ENCODE peak calls at places on chromosomes 13 and 19, in six cellular contexts. V is WTC11, K is neural progenitor cell, Y is fibroblast of mammary gland, E is ascending aorta, Q is body of pancreas. Z is an unnamed sample.

GRCh38 chr19:48990400-48990799 is 2.7 kb downstream of the GYS1 start:
- DNase-seq in V (no peak), K (no peak), Y (peak), E (no peak), Q (no peak), Z (no peak)

GRCh38 chr19:27774827-27775226 is 1438.1 kb downstream of the UQCRFS1 start:
- DNase-seq in V (peak), K (no peak), Y (peak), E (no peak), Q (no peak), Z (no peak)

GRCh38 chr13:48437381-48437780 is 24.5 kb upstream of the LPAR6 start:
- DNase-seq in V (no peak), K (no peak), Y (peak), E (peak), Q (peak), Z (peak)

GRCh38 chr13:28179974-28180373 is 41.6 kb downstream of the PAN3 start:
- DNase-seq in V (no peak), K (no peak), Y (peak), E (no peak), Q (no peak), Z (no peak)

GRCh38 chr19:13262450-13262849 is 112.2 kb downstream of the IER2 start:
- DNase-seq in V (no peak), K (peak), Y (peak), E (no peak), Q (no peak), Z (no peak)

GRCh38 chr13:76854894-76855293 is 31.3 kb downstream of the KCTD12 start:
- DNase-seq in V (no peak), K (no peak), Y (no peak), E (no peak), Q (no peak), Z (no peak)

GRCh38 chr13:102912599-102912998 is 66.8 kb downstream of the ERCC5 start:
- DNase-seq in V (no peak), K (no peak), Y (no peak), E (no peak), Q (no peak), Z (no peak)

GRCh38 chr19:14361824-14362223 is 19.4 kb upstream of the ADGRE5 start:
- DNase-seq in V (peak), K (peak), Y (peak), E (no peak), Q (no peak), Z (no peak)

GRCh38 chr19:14167013-14167593 is 30.7 kb upstream of the ASF1B start:
- DNase-seq in V (no peak), K (no peak), Y (no peak), E (no peak), Q (no peak), Z (no peak)

GRCh38 chr19:41206926-41207750 is 11.9 kb upstream of the AXL start:
- DNase-seq in V (no peak), K (no peak), Y (peak), E (peak), Q (peak), Z (peak)

GRCh38 chr19:39845621-39846175 is 481 bp downstream of the FBL start:
- DNase-seq in V (no peak), K (peak), Y (no peak), E (no peak), Q (no peak), Z (no peak)

GRCh38 chr13:108700421-108701170 is 71.2 kb downstream of the MYO16 start:
- DNase-seq in V (no peak), K (no peak), Y (peak), E (no peak), Q (no peak), Z (no peak)

GRCh38 chr19:14090509-14091085 is at the start of gene SAMD1:
- DNase-seq in V (peak), K (peak), Y (peak), E (peak), Q (peak), Z (peak)

GRCh38 chr13:24626449-24626848 is 53.8 kb upstream of the ATP12A start:
- DNase-seq in V (no peak), K (no peak), Y (no peak), E (no peak), Q (no peak), Z (no peak)

GRCh38 chr19:40521276-40521675 is 54.5 kb downstream of the SPTBN4 start:
- DNase-seq in V (no peak), K (no peak), Y (peak), E (no peak), Q (no peak), Z (no peak)

GRCh38 chr13:33219926-33220325 is 65.6 kb downstream of the STARD13 start:
- DNase-seq in V (no peak), K (no peak), Y (peak), E (no peak), Q (no peak), Z (no peak)

GRCh38 chr19:58581227-58582141 is 8.3 kb upstream of the MZF1 start:
- DNase-seq in V (peak), K (peak), Y (peak), E (peak), Q (peak), Z (peak)

GRCh38 chr13:42363941-42364612 is 92.1 kb downstream of the AKAP11 start:
- DNase-seq in V (no peak), K (no peak), Y (peak), E (no peak), Q (no peak), Z (no peak)

GRCh38 chr19:10517361-10517759 is at the start of gene S1PR5:
- DNase-seq in V (peak), K (peak), Y (no peak), E (no peak), Q (peak), Z (peak)

GRCh38 chr19:31154021-31154420 is 195.2 kb downstream of the TSHZ3 start:
- DNase-seq in V (no peak), K (no peak), Y (peak), E (no peak), Q (no peak), Z (no peak)

GRCh38 chr13:59480857-59481256 is 682.9 kb downstream of the DIAPH3 start:
- DNase-seq in V (no peak), K (no peak), Y (no peak), E (no peak), Q (no peak), Z (no peak)

GRCh38 chr19:939439-939838 is 13.6 kb downstream of the ARID3A start:
- DNase-seq in V (no peak), K (no peak), Y (no peak), E (no peak), Q (no peak), Z (no peak)

GRCh38 chr19:1767464-1767933 is 14.2 kb downstream of the ONECUT3 start:
- DNase-seq in V (peak), K (peak), Y (peak), E (no peak), Q (peak), Z (peak)

GRCh38 chr13:110965038-110965754 is 50.3 kb upstream of the ANKRD10 start:
- DNase-seq in V (no peak), K (no peak), Y (peak), E (no peak), Q (no peak), Z (no peak)

GRCh38 chr13:51278426-51279130 is 56.4 kb downstream of the FAM124A start:
- DNase-seq in V (no peak), K (no peak), Y (no peak), E (no peak), Q (no peak), Z (no peak)

GRCh38 chr13:24254151-24254810 is 55.1 kb upstream of the C1QTNF9 start:
- DNase-seq in V (no peak), K (no peak), Y (peak), E (no peak), Q (no peak), Z (no peak)

GRCh38 chr13:33918199-33918932 is 100.4 kb downstream of the RFC3 start:
- DNase-seq in V (no peak), K (peak), Y (peak), E (no peak), Q (no peak), Z (no peak)

GRCh38 chr13:98397221-98397620 is 179.7 kb downstream of the STK24 start:
- DNase-seq in V (no peak), K (no peak), Y (peak), E (no peak), Q (no peak), Z (no peak)

GRCh38 chr19:28537079-28537478 is 675.9 kb downstream of the UQCRFS1 start:
- DNase-seq in V (no peak), K (no peak), Y (no peak), E (no peak), Q (no peak), Z (no peak)

GRCh38 chr19:54145541-54146158 is 8.1 kb downstream of the CNOT3 start:
- DNase-seq in V (no peak), K (no peak), Y (no peak), E (no peak), Q (no peak), Z (no peak)

GRCh38 chr13:93758575-93758974 is 532.0 kb downstream of the GPC6 start:
- DNase-seq in V (no peak), K (no peak), Y (peak), E (no peak), Q (no peak), Z (no peak)

GRCh38 chr13:96862093-96862492 is 132.2 kb downstream of the OXGR1 start:
- DNase-seq in V (no peak), K (no peak), Y (no peak), E (no peak), Q (no peak), Z (no peak)

GRCh38 chr19:35592226-35592625 is 6.3 kb downstream of the PMIS2 start:
- DNase-seq in V (peak), K (peak), Y (peak), E (no peak), Q (peak), Z (peak)

GRCh38 chr13:73717632-73718031 is 416.6 kb downstream of the KLF12 start:
- DNase-seq in V (no peak), K (no peak), Y (no peak), E (no peak), Q (no peak), Z (no peak)

GRCh38 chr19:7961930-7962626 is 18.6 kb upstream of the TIMM44 start:
- DNase-seq in V (no peak), K (no peak), Y (no peak), E (no peak), Q (no peak), Z (no peak)

GRCh38 chr13:45339867-45340266 is 1.1 kb downstream of the TPT1 start:
- DNase-seq in V (no peak), K (no peak), Y (no peak), E (no peak), Q (no peak), Z (no peak)

GRCh38 chr13:66618702-66619101 is 611.4 kb downstream of the PCDH9 start:
- DNase-seq in V (no peak), K (peak), Y (peak), E (no peak), Q (no peak), Z (no peak)

GRCh38 chr19:39867952-39868351 is 21.8 kb upstream of the FBL start:
- DNase-seq in V (no peak), K (no peak), Y (no peak), E (no peak), Q (no peak), Z (no peak)

GRCh38 chr19:4229179-4229931 is at the start of gene EBI3:
- DNase-seq in V (no peak), K (no peak), Y (peak), E (no peak), Q (no peak), Z (no peak)

DNA sequence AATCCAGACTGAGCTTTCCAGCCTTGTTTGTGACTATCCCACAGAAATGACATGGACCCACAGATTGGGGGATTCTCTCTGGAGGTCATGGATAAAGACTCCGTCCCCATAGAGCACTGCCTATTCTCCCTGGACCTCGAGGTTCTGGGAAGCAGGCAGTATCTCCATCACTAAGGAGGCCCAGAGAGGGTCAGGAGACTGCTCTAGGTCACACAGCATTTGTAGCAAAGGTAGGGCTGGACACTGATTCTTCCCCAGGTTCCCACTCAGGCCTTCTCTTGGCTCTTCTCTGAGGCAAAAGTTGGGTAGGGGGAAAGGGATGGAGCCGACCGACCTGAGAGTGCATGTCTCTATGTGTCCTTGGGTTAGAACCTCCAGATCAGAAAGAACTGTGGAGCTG is 80.9 kb downstream of the PTPRS start:
- DNase-seq in V (no peak), K (no peak), Y (no peak), E (no peak), Q (no peak), Z (no peak)
- TF ChIP-seq CTCF in V (no peak), K (no peak), Y (no peak), E (no peak), Q (no peak), Z (no peak)

GRCh38 chr13:100798739-100799361 is 124.3 kb upstream of the TMTC4 start:
- DNase-seq in V (no peak), K (peak), Y (no peak), E (no peak), Q (no peak), Z (no peak)
- TF ChIP-seq CTCF in V (no peak), K (no peak), Y (no peak), E (no peak), Q (no peak), Z (no peak)

DNA sequence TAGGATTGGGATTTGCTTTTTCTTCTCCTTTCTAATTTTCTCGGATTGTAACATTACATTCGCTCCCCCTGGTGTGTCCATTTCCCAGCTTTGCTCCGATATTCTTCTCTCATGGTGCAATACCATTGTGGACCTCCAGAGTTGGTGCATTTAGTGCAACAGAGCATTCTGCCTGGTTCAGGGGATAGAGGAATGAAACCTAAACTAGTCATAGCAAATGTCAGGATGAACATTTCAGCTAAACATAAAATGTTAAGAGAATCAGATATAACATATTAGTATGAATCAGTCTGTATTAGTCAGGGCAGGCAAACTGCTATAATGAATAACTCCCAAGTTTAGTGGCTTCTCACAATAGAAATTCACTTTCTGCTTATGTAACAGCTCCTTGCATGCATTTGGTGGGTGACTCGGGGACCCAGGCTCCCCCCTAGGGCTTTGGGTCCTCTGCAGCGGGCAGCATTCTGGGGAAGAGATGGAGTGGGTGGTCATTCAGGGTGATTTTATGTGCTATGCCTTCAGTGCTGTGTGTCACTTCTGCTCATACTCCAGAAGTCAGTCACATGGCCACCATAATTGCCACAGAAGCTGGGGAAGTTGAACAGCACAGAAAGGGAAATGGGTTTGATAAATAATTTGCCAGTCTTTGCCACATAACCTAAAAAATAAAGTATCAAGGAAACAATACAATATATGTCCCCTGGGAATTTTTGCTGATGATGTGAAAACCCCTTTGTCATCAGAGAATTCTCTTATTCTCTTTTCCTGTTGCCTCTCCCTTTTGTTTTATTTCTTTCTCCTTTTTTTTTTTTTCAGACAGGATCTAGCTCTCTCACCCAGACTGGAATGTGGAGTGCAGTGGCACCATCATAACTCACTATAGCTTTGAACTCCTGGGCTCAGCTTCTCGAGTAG is 111.0 kb downstream of the HSPH1 start:
- DNase-seq in V (no peak), K (peak), Y (peak), E (peak), Q (no peak), Z (no peak)
- TF ChIP-seq CTCF in V (no peak), K (peak), Y (peak), E (no peak), Q (no peak), Z (no peak)

GRCh38 chr19:44779150-44779549 is 1.5 kb downstream of the CBLC start:
- DNase-seq in V (no peak), K (no peak), Y (no peak), E (no peak), Q (no peak), Z (no peak)

GRCh38 chr19:44776402-44777096 is 1.1 kb upstream of the CBLC start:
- DNase-seq in V (peak), K (no peak), Y (no peak), E (no peak), Q (no peak), Z (no peak)

GRCh38 chr19:44775676-44776240 is 1.9 kb upstream of the CBLC start:
- DNase-seq in V (no peak), K (no peak), Y (no peak), E (no peak), Q (no peak), Z (no peak)

GRCh38 chr19:44774614-44775013 is 3.1 kb upstream of the CBLC start:
- DNase-seq in V (no peak), K (no peak), Y (peak), E (no peak), Q (no peak), Z (no peak)

GRCh38 chr19:44777715-44778347 is at the start of gene CBLC:
- DNase-seq in V (peak), K (peak), Y (no peak), E (no peak), Q (peak), Z (peak)
- TF ChIP-seq CTCF in V (no peak), K (peak), Y (no peak), E (no peak), Q (peak), Z (no peak)

DNA sequence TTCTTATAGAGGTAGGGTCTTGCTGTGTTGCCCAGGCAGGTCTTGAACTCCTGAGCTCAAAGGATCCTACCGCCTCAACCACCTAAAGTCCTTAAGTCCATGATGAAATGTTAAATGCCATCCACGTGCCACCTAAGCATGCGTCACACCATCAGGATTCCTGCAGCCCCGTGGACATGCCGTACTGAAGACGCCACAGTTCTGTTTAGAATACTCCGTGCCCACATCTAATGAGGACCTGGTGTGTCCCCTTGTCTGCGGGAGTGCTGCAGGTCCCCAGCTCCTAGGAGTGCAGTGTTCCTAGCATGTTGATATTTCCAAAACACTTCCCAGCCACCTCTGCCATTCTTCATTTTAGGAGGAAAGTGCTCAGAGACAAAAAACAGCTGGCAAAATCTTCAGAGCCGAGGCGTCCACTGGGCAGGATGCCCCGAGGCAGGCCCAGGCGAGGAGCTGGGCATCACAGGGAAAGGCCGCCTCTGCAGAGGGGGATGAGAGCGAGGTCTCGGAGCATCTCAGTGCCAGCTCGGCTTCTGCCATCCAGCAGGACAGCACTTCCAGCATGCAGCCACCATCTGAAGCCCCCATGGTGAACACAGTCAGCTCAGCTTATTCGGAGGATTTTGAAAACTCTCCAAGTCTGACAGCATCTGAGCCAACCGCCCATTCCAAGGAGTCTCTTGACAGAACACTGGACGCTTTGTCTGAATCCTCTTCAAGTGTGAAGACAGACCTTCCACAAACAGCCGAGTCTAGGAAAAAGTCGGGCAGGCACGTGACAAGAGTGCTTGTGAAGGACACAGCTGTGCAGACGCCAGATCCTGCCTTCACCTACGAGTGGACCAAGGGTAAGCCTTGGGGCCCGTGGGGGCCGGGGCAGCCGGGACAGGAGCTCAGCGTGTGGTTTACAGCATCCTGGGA is 13.2 kb downstream of the C19orf44 start:
- DNase-seq in V (no peak), K (no peak), Y (peak), E (no peak), Q (no peak), Z (peak)
- TF ChIP-seq CTCF in V (no peak), K (no peak), Y (no peak), E (no peak), Q (no peak), Z (no peak)

Z was measured in thyroid gland.